ENCODE peak calls at places on chromosomes 13 and 19, in seven cellular contexts. O, T, N, J, I, H and G are unnamed samples.

GRCh38 chr13:41561179-41561578 is 103.8 kb downstream of the RGCC start:
- DNase-seq in O (no peak), T (no peak), N (no peak), J (no peak), I (no peak), H (no peak), G (no peak)

GRCh38 chr13:99237981-99238662 is 20.1 kb downstream of the GPR18 start:
- DNase-seq in O (no peak), T (no peak), N (no peak), J (no peak), I (no peak), H (no peak), G (no peak)

GRCh38 chr19:43503501-43504425 is 783 bp downstream of the PHLDB3 start:
- DNase-seq in O (peak; percentile 95), T (no peak), N (no peak), J (peak; percentile 100), I (peak; percentile 99), H (peak; percentile 99), G (peak; percentile 32)

GRCh38 chr13:53161231-53161630 is 132.6 kb downstream of the OLFM4 start:
- DNase-seq in O (peak; percentile 76), T (no peak), N (no peak), J (no peak), I (no peak), H (no peak), G (no peak)

GRCh38 chr13:99269627-99270252 is 11.6 kb upstream of the GPR18 start:
- DNase-seq in O (peak; percentile 54), T (no peak), N (no peak), J (no peak), I (no peak), H (peak; percentile 41), G (peak; percentile 31)

GRCh38 chr19:51660975-51661600 is 14.5 kb upstream of the SIGLEC14 start:
- DNase-seq in O (peak; percentile 81), T (no peak), N (peak; percentile 45), J (peak; percentile 89), I (peak; percentile 59), H (peak; percentile 46), G (no peak)

GRCh38 chr13:58712191-58712590 is 1080.6 kb downstream of the PCDH17 start:
- DNase-seq in O (peak; percentile 89), T (no peak), N (no peak), J (no peak), I (no peak), H (no peak), G (no peak)

GRCh38 chr19:8361921-8362793 is 1.8 kb upstream of the ANGPTL4 start:
- DNase-seq in O (no peak), T (no peak), N (peak; percentile 49), J (peak; percentile 92), I (no peak), H (no peak), G (no peak)

GRCh38 chr13:110633776-110634175 is 18.4 kb downstream of the NAXD start:
- DNase-seq in O (no peak), T (no peak), N (no peak), J (no peak), I (no peak), H (no peak), G (no peak)

GRCh38 chr13:108368240-108368898 is 98.9 kb downstream of the TNFSF13B start:
- DNase-seq in O (no peak), T (no peak), N (no peak), J (no peak), I (no peak), H (no peak), G (no peak)

GRCh38 chr19:46299695-46300094 is 2.9 kb downstream of the HIF3A start:
- DNase-seq in O (no peak), T (no peak), N (no peak), J (no peak), I (no peak), H (no peak), G (no peak)

GRCh38 chr19:44975444-44975843 is 20.3 kb downstream of the CLPTM1 start:
- DNase-seq in O (no peak), T (no peak), N (no peak), J (no peak), I (no peak), H (no peak), G (no peak)

GRCh38 chr13:20043207-20043925 is 84.8 kb downstream of the ZMYM2 start:
- DNase-seq in O (no peak), T (no peak), N (no peak), J (no peak), I (no peak), H (no peak), G (no peak)

GRCh38 chr19:31258211-31259052 is 90.8 kb downstream of the TSHZ3 start:
- DNase-seq in O (peak; percentile 51), T (no peak), N (no peak), J (no peak), I (no peak), H (no peak), G (no peak)

GRCh38 chr19:35379992-35380391 is 9.1 kb downstream of the GPR42 start:
- DNase-seq in O (no peak), T (no peak), N (no peak), J (no peak), I (no peak), H (no peak), G (no peak)

GRCh38 chr13:103222683-103223082 is 156.5 kb upstream of the SLC10A2 start:
- DNase-seq in O (no peak), T (no peak), N (no peak), J (no peak), I (no peak), H (no peak), G (no peak)

GRCh38 chr19:53571339-53571738 is 33.4 kb downstream of the ZNF331 start:
- DNase-seq in O (no peak), T (no peak), N (no peak), J (peak; percentile 13), I (no peak), H (peak; percentile 41), G (no peak)

GRCh38 chr19:843180-843835 is 2.5 kb downstream of the PRTN3 start:
- DNase-seq in O (peak; percentile 51), T (no peak), N (no peak), J (peak; percentile 72), I (no peak), H (no peak), G (no peak)

GRCh38 chr13:30143671-30144400 is 163.5 kb downstream of the KATNAL1 start:
- DNase-seq in O (no peak), T (no peak), N (no peak), J (no peak), I (peak; percentile 71), H (no peak), G (no peak)

GRCh38 chr13:69595181-69595580 is 512.4 kb upstream of the ATXN8OS start:
- DNase-seq in O (no peak), T (no peak), N (no peak), J (no peak), I (no peak), H (no peak), G (no peak)

GRCh38 chr19:28396259-28396940 is 816.6 kb downstream of the UQCRFS1 start:
- DNase-seq in O (peak; percentile 68), T (no peak), N (no peak), J (no peak), I (no peak), H (no peak), G (no peak)

GRCh38 chr19:16888629-16889371 is at the start of gene F2RL3:
- DNase-seq in O (no peak), T (no peak), N (no peak), J (peak; percentile 63), I (no peak), H (no peak), G (no peak)

GRCh38 chr13:19927117-19927734 is 31.3 kb upstream of the ZMYM2 start:
- DNase-seq in O (peak; percentile 19), T (no peak), N (no peak), J (no peak), I (peak; percentile 13), H (no peak), G (peak; percentile 13)

GRCh38 chr13:109309625-109310363 is 476.6 kb downstream of the IRS2 start:
- DNase-seq in O (no peak), T (no peak), N (no peak), J (no peak), I (no peak), H (no peak), G (peak; percentile 92)

GRCh38 chr19:39481229-39481545 is 549 bp downstream of the TIMM50 start:
- DNase-seq in O (no peak), T (no peak), N (no peak), J (no peak), I (no peak), H (no peak), G (no peak)